ENCODE peak calls at places on chromosomes 5 and 9, in nine cellular contexts. F is adipocyte; W is CD8-positive, alpha-beta memory T cell; K is gastrocnemius medialis; M is endothelial cell of umbilical vein; X is SK-N-SH; U is PC-9; A is neuronal stem cell; O is stomach. Q is an unnamed sample.
A peak's percentile ranks its signal among the peaks of the same experiment; 100 is the strongest.

GRCh38 chr9:119967867-119968535 is 598.8 kb upstream of the BRINP1 start:
- DNase-seq in X (no peak), W (no peak), O (no peak), A (no peak), M (no peak), F (no peak), U (no peak), K (no peak), Q (no peak)

GRCh38 chr5:538271-538771 is 14.1 kb upstream of the SLC9A3 start:
- DNase-seq in M (no peak), A (no peak), U (no peak), X (no peak), F (no peak), O (no peak), W (no peak), K (no peak), Q (no peak)

GRCh38 chr5:75510836-75511434 is 494 bp downstream of the CERT1 start:
- DNase-seq in M (peak; percentile 66), A (peak; percentile 23), W (no peak), F (peak; percentile 70), U (no peak), K (peak; percentile 20), X (peak; percentile 69), O (no peak), Q (peak; percentile 63)

GRCh38 chr5:14849516-14850294 is 21.9 kb downstream of the ANKH start:
- DNase-seq in M (no peak), F (no peak), K (no peak), O (no peak), X (no peak), W (no peak), A (no peak), U (peak; percentile 79), Q (no peak)

GRCh38 chr5:32810812-32811211 is 99.7 kb downstream of the NPR3 start:
- DNase-seq in M (no peak), F (peak; percentile 92), A (no peak), K (no peak), X (no peak), U (no peak), W (no peak), O (no peak), Q (no peak)

GRCh38 chr5:103561670-103562069 is 919 bp downstream of the NUDT12 start:
- DNase-seq in M (no peak), A (no peak), W (no peak), X (no peak), U (no peak), K (no peak), F (peak; percentile 18), O (no peak), Q (no peak)

GRCh38 chr5:76685598-76686169 is 30.2 kb upstream of the F2R start:
- DNase-seq in K (no peak), A (no peak), W (no peak), U (no peak), O (no peak), M (no peak), X (no peak), F (no peak), Q (no peak)

GRCh38 chr5:579211-579610 is 32.9 kb upstream of the CEP72 start:
- DNase-seq in F (no peak), X (no peak), O (peak; percentile 8), W (no peak), M (no peak), U (no peak), A (no peak), K (no peak), Q (no peak)

GRCh38 chr5:143968071-143968878 is 156.3 kb downstream of the HMHB1 start:
- DNase-seq in U (peak; percentile 79), F (peak; percentile 79), X (peak; percentile 37), K (no peak), A (peak; percentile 23), O (no peak), W (no peak), M (peak; percentile 54), Q (peak; percentile 19)

GRCh38 chr5:170570492-170570891 is 66.7 kb downstream of the KCNIP1 start:
- DNase-seq in U (no peak), M (no peak), F (no peak), X (no peak), O (no peak), K (no peak), A (no peak), W (no peak), Q (no peak)

GRCh38 chr9:93118863-93119702 is 15.0 kb downstream of the NINJ1 start:
- DNase-seq in U (no peak), X (no peak), O (no peak), W (no peak), K (no peak), F (no peak), M (no peak), A (no peak), Q (no peak)

GRCh38 chr5:100691545-100691944 is 156.4 kb downstream of the FAM174A start:
- DNase-seq in U (peak; percentile 66), F (peak; percentile 23), W (no peak), X (no peak), M (no peak), O (no peak), A (no peak), K (no peak), Q (no peak)

GRCh38 chr9:92736816-92737606 is 27.6 kb downstream of the BICD2 start:
- DNase-seq in W (no peak), K (no peak), O (no peak), U (no peak), X (no peak), A (no peak), F (no peak), M (no peak), Q (no peak)

GRCh38 chr5:180347651-180348050 is 5.5 kb downstream of the GFPT2 start:
- DNase-seq in F (no peak), U (no peak), A (no peak), M (no peak), W (no peak), O (no peak), K (no peak), X (no peak), Q (no peak)
- H3K4me1 ChIP-seq in F (peaks cover 49% of the 10 kb centered on the region), U (peaks cover 9% of the 10 kb centered on the region), A (peaks cover 24% of the 10 kb centered on the region), M (peaks cover 3% of the 10 kb centered on the region), W (no peaks in the 10 kb centered on the region), O (peaks cover 7% of the 10 kb centered on the region), K (no peaks in the 10 kb centered on the region), X (no peaks in the 10 kb centered on the region), Q (peaks cover 4% of the 10 kb centered on the region)

GRCh38 chr9:713046-713445 is 128.5 kb upstream of the DMRT1 start:
- DNase-seq in A (no peak), F (no peak), O (no peak), X (no peak), W (no peak), U (no peak), K (no peak), M (no peak), Q (no peak)

GRCh38 chr9:714675-715074 is 126.8 kb upstream of the DMRT1 start:
- DNase-seq in A (no peak), M (no peak), F (no peak), O (no peak), W (no peak), X (no peak), K (no peak), U (no peak), Q (no peak)

GRCh38 chr9:715310-715709 is 126.2 kb upstream of the DMRT1 start:
- DNase-seq in M (no peak), U (no peak), A (no peak), K (no peak), W (no peak), X (no peak), O (no peak), F (peak; percentile 54), Q (no peak)

GRCh38 chr9:717722-718121 is 123.8 kb upstream of the DMRT1 start:
- DNase-seq in K (no peak), W (no peak), A (no peak), O (no peak), X (no peak), F (no peak), M (no peak), U (no peak), Q (no peak)

DNA sequence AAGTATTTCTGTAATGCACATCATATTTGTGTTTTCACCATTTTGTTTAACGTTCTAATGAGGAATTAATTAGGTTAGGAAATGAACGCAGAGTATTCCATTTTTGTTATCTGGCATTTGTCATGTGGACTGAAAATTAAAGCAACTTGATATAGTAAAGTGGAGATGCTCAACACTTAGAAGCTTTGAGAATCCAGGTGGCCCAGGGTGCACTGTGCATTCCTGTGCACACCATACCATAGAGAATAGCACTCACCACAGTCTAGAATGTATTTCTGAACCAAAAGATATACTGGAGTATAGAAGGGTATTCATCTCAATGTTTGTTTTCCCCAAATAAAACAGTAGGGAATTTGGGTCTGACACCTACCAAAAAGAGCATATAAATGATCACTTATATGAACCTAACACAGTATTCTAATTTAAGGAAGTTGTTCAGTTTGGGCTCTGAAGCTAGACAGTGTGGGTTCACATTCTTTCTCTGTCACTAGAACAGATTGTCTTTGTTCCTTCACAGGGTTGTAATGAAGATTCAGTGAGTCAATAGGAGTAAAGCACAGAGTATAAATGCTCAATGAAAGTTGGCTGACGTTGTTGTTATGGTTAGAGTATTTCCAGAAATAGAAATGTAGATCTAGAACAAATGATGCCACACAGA is 125.6 kb upstream of the DMRT1 start:
- DNase-seq in F (peak; percentile 53), M (peak; percentile 39), O (no peak), A (no peak), U (no peak), X (no peak), K (no peak), W (no peak), Q (no peak)
- H3K4me1 ChIP-seq in F (peaks cover 65% of the 10 kb centered on the region), M (peaks cover 20% of the 10 kb centered on the region), O (peaks cover 4% of the 10 kb centered on the region), A (peaks cover 4% of the 10 kb centered on the region), U (no peaks in the 10 kb centered on the region), X (peaks cover 20% of the 10 kb centered on the region), K (peaks cover 66% of the 10 kb centered on the region), W (no peaks in the 10 kb centered on the region), Q (no peaks in the 10 kb centered on the region)

DNA sequence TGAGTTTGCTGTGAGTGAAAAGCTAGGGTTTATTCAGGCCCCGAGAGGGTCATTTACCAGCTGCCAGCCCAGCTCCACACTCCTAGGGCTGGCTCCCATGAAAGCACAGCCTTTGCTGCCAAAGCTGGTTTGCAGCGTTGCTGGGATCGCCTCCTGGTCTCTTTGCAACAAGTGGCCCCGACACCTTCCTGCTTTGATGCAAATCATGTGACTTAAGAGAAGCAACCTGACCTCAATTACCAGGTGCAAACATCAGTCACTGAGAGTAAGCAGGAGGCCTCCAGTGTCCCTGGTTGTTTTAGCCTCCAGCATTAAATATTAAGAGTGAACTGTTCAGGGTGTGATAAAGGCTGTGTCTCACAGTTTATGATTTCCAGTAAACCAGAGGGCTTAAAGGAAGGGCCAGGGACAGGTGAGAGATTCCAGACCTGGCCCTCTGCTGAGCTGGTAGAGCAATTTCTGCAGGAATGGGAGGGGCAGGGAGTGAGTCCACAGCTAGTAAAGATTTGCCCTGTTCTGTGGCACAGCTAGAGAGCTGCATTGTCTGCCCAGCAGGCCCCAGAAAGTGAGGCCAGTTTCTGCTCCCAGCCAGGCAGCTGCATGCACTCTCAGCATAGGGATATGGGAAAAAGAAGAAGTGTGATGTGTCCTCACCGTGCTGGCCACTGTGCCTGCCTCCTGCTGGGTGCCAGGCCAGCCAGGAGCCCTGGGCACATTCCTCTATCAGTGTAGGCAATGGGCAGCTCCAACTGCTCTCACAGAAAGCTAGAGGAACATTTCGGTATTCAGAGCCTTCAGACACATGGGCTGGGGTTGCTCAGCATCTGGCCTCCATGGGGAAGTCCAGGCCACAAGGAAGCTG is 58.0 kb downstream of the SLC22A5 start:
- DNase-seq in O (peak; percentile 66), U (peak; percentile 92), A (no peak), K (peak; percentile 52), F (no peak), M (no peak), W (peak; percentile 72), X (peak; percentile 36), Q (peak; percentile 79)
- H3K4me1 ChIP-seq in O (peaks cover 81% of the 10 kb centered on the region), U (peaks cover 75% of the 10 kb centered on the region), A (peaks cover 5% of the 10 kb centered on the region), K (peaks cover 75% of the 10 kb centered on the region), F (peaks cover 66% of the 10 kb centered on the region), M (peaks cover 28% of the 10 kb centered on the region), W (peaks cover 100% of the 10 kb centered on the region), X (peaks cover 39% of the 10 kb centered on the region), Q (peaks cover 72% of the 10 kb centered on the region)

GRCh38 chr5:175866377-175866907 is 4.9 kb upstream of the CPLX2 start:
- DNase-seq in M (no peak), F (no peak), W (no peak), U (no peak), X (no peak), K (no peak), A (no peak), O (no peak), Q (no peak)
- H3K4me1 ChIP-seq in M (no peaks in the 10 kb centered on the region), F (no peaks in the 10 kb centered on the region), W (no peaks in the 10 kb centered on the region), U (peaks cover 37% of the 10 kb centered on the region), X (no peaks in the 10 kb centered on the region), K (no peaks in the 10 kb centered on the region), A (peaks cover 2% of the 10 kb centered on the region), O (no peaks in the 10 kb centered on the region), Q (no peaks in the 10 kb centered on the region)

Q was measured in colonic mucosa.